ENCODE peak calls at places on chromosomes 6 and 20, in seven cellular contexts. O, Q, Z, P, L, I and Y are unnamed samples. For H3K27me3, the result is how much of the 10 kb centered on the place peaks cover.

GRCh38 chr6:53023323-53023722 is 28.2 kb upstream of the GSTA4 start:
- DNase-seq in I (no peak), O (no peak), L (no peak), Z (no peak), Q (no peak), P (no peak), Y (no peak)

GRCh38 chr6:18386302-18386976 is 711 bp upstream of the RNF144B start:
- DNase-seq in O (no peak), I (no peak), Q (no peak), P (no peak), Z (no peak), L (peak), Y (no peak)

GRCh38 chr6:43290905-43291355 is 7.1 kb upstream of the SLC22A7 start:
- DNase-seq in Q (no peak), P (no peak), I (peak), Z (no peak), L (no peak), O (no peak), Y (no peak)

GRCh38 chr6:139904158-139904533 is 529.7 kb upstream of the CITED2 start:
- DNase-seq in O (no peak), Q (no peak), Z (no peak), L (no peak), I (no peak), P (no peak), Y (no peak)

GRCh38 chr20:24698189-24698588 is 228.8 kb downstream of the SYNDIG1 start:
- DNase-seq in Q (no peak), I (no peak), L (peak), O (no peak), Z (no peak), P (no peak), Y (no peak)

GRCh38 chr6:16519265-16520242 is 241.7 kb downstream of the ATXN1 start:
- DNase-seq in I (no peak), L (no peak), Q (no peak), Z (no peak), P (no peak), O (no peak), Y (no peak)

GRCh38 chr6:148839044-148839443 is 92.2 kb downstream of the UST start:
- DNase-seq in P (no peak), O (no peak), Z (no peak), L (no peak), Q (no peak), I (no peak), Y (no peak)

GRCh38 chr20:33169176-33169794 is 1.3 kb downstream of the BPIFA2 start:
- DNase-seq in Q (peak), O (no peak), I (no peak), P (no peak), Z (peak), L (no peak), Y (no peak)

GRCh38 chr6:83252717-83253116 is 59.6 kb downstream of the RWDD2A start:
- DNase-seq in P (no peak), O (no peak), Z (no peak), L (no peak), Q (peak), I (no peak), Y (no peak)

GRCh38 chr6:68233623-68234022 is 401.5 kb upstream of the ADGRB3 start:
- DNase-seq in L (no peak), I (no peak), Q (peak), Z (no peak), P (no peak), O (no peak), Y (no peak)

GRCh38 chr20:11902264-11902663 is 15.4 kb upstream of the BTBD3 start:
- DNase-seq in P (no peak), Z (no peak), Q (peak), I (no peak), O (no peak), L (no peak), Y (no peak)
- H3K4me3 ChIP-seq in P (no peak), Z (no peak), Q (no peak), I (no peak), O (no peak), L (no peak), Y (no peak)

GRCh38 chr6:99282479-99283062 is 66.9 kb downstream of the FAXC start:
- DNase-seq in Q (no peak), I (no peak), L (no peak), Z (peak), O (no peak), P (no peak), Y (no peak)
- TF ChIP-seq CTCF in Q (peak), I (peak), L (no peak), Z (peak), O (peak), P (peak), Y (no peak)

GRCh38 chr6:166010585-166010984 is 157.1 kb downstream of the TBXT start:
- DNase-seq in Z (no peak), Q (no peak), I (no peak), L (no peak), P (no peak), O (no peak), Y (no peak)

GRCh38 chr6:166007349-166008263 is 160.0 kb downstream of the TBXT start:
- DNase-seq in I (no peak), P (no peak), Z (no peak), L (no peak), O (no peak), Q (peak), Y (no peak)

GRCh38 chr6:166010136-166010535 is 157.5 kb downstream of the TBXT start:
- DNase-seq in L (no peak), P (no peak), O (no peak), Q (no peak), Z (no peak), I (no peak), Y (no peak)

GRCh38 chr6:166008441-166009369 is 158.9 kb downstream of the TBXT start:
- DNase-seq in I (no peak), P (no peak), Z (no peak), O (no peak), Q (peak), L (no peak), Y (no peak)

DNA sequence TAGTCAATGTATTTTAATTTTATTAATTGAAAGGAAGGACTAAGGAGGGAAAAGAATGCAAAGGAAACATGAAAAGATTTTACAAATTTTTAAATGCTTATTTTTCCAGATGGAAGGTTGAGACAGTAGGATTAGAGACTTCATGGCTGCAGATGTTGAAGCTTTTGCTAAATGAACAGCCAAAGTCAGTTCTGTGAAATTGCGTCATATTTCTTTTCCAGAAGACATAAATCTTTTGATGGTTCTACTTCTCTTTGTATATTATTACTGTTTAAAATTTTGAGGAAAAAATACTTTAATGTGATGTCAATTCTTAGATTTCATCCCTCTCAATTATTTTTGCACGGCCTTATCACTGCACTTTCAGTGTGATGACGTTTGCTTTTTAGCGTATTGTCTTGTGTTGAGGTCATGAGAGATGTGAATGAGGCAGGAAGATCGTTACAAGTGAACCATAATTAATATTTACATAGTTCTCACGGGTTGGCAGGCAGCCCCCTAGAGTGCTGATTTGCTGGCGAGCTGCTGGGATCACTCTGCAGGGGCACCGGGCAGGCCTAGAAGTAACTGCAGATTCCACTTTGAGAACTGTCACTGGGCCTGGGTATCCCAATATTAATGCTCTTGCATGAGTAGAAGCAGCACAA is 158.1 kb downstream of the TBXT start:
- DNase-seq in Z (no peak), I (no peak), O (no peak), Q (no peak), P (no peak), L (no peak), Y (no peak)
- H3K27me3 ChIP-seq in Z (under half), I (half or more), O (under half), Q (under half), P (under half), L (under half), Y (half or more)

DNA sequence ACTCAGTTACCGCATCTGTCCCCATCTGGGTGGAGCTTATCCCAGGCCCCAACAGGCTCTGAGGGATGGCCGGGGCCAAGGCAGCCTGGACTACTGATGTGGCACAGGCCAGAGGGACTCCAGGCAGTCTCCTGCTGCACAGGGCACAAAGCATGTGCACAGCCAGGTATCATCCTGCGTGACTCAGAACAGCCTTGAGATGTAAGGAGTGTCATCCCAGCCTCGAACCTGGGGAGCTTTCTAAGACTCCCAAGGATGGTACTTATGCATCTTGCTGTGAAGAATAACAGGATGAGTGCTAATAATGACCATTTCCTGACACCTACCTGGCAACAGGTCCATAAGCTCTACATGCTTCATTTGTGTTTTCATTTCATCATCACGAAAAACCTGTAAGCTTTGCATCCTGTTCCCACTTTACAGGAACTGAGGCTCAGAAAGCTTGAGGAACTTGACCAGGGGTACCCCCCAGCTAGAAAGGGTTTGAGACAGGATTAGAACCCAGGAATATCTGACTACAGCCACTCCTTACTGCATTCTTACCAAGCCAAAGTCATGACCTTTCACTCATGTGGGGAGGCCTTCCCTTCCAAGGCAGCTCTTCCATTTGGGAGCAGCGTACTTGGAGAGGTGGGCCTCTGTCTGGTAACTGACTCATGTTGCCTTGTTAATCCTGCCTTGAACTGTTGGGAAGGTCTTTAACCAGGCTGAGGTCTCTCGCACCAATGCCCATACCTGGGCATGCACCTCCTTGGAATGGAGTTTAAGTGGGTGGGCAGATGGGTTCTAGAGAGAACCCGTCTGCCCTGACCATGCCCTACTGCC is 1.9 kb downstream of the TRIB3 start:
- DNase-seq in Z (no peak), O (no peak), P (peak), I (peak), Q (no peak), L (no peak), Y (no peak)
- H3K4me3 ChIP-seq in Z (peak), O (peak), P (peak), I (peak), Q (peak), L (no peak), Y (peak)

GRCh38 chr20:9794831-9795230 is 44.0 kb downstream of the PAK5 start:
- DNase-seq in O (no peak), P (no peak), Z (no peak), I (no peak), Q (no peak), L (no peak), Y (no peak)

DNA sequence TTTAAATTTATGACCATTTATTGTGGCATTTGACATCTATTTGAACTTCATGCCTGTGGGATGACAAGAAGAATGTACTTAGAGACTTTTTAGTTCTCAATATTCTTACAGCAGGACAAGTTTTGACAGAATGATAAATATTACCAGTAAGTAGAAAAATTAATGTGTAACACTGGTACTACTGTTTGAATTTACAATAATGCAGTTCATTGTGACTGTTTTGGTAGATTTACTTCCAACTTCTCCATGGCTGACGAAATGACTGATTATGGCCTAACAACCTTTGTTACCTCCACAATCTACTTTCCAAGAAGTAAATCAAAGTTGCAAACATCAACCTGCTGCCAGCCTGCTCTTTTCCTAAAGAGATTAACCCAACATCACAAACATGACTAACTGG is 38.5 kb downstream of the PAK5 start:
- DNase-seq in O (no peak), Z (no peak), L (no peak), P (no peak), I (no peak), Q (no peak), Y (no peak)
- TF ChIP-seq CTCF in O (no peak), Z (no peak), L (no peak), P (no peak), I (no peak), Q (no peak), Y (no peak)